ENCODE peak calls at places on chromosomes 13 and 19, in nine cellular contexts. I is PC-3; P is stimulated activated CD8-positive, alpha-beta memory T cell treated with anti-CD3 and anti-CD28 coated beads, Interleukin-2, amount 100 ng/mL, for 48 hours; T is NCI-H1105; R is NCI-H1417; L is activated CD8-positive, alpha-beta memory T cell treated with anti-CD3 and anti-CD28 coated beads, Interleukin-2, amount 50 U/mL, for 48 hours; F is activated CD4-positive, alpha-beta T cell treated with anti-CD3 and anti-CD28 coated beads, Interleukin-2, amount 50 U/mL, for 1 hour; U is tibial nerve; X is heart left ventricle. M is an unnamed sample.

GRCh38 chr19:34513767-34514166 is 32.2 kb downstream of the WTIP start:
- DNase-seq in L (no peak), F (no peak), R (no peak), I (no peak), T (no peak), P (no peak), U (no peak), X (no peak), M (no peak)

GRCh38 chr13:82654851-82655517 is 1227.3 kb downstream of the SLITRK1 start:
- DNase-seq in X (peak; percentile 85), L (no peak), U (peak; percentile 74), I (no peak), P (no peak), T (no peak), R (no peak), F (no peak), M (peak; percentile 39)

GRCh38 chr13:37701306-37701705 is 102.7 kb upstream of the POSTN start:
- DNase-seq in T (no peak), X (no peak), U (no peak), I (no peak), F (no peak), P (no peak), R (no peak), L (no peak), M (no peak)

GRCh38 chr13:50124536-50125305 is 109.5 kb downstream of the KCNRG start:
- DNase-seq in F (peak; percentile 97), U (peak; percentile 94), L (peak; percentile 90), T (peak; percentile 89), X (peak; percentile 79), P (peak; percentile 85), R (peak; percentile 99), I (peak; percentile 25), M (peak; percentile 14)

GRCh38 chr19:30449191-30449590 is 77.0 kb downstream of the ZNF536 start:
- DNase-seq in P (no peak), R (no peak), F (no peak), T (no peak), I (no peak), L (no peak), U (no peak), X (no peak), M (no peak)

GRCh38 chr19:46474211-46474610 is 2.8 kb upstream of the PNMA8A start:
- DNase-seq in I (no peak), L (no peak), T (no peak), R (no peak), U (no peak), X (no peak), P (no peak), F (no peak), M (no peak)

GRCh38 chr19:19205416-19206410 is 2.5 kb upstream of the NR2C2AP start:
- DNase-seq in X (no peak), P (no peak), F (no peak), I (no peak), R (no peak), U (no peak), T (no peak), L (no peak), M (no peak)

GRCh38 chr19:8611890-8612806 is 1.6 kb upstream of the ADAMTS10 start:
- DNase-seq in F (no peak), U (no peak), P (no peak), L (no peak), R (no peak), T (no peak), I (peak; percentile 21), X (peak; percentile 89), M (peak; percentile 60)

GRCh38 chr13:31860002-31860401 is 120.7 kb downstream of the RXFP2 start:
- DNase-seq in U (no peak), F (no peak), T (no peak), P (no peak), X (no peak), R (no peak), I (no peak), L (no peak), M (no peak)

GRCh38 chr13:27450921-27451461 is 627 bp upstream of the MTIF3 start:
- DNase-seq in I (peak; percentile 81), U (no peak), X (peak; percentile 76), R (peak; percentile 79), T (peak; percentile 31), P (no peak), F (peak; percentile 40), L (peak; percentile 71), M (peak; percentile 26)

GRCh38 chr19:6736917-6737283 is 480 bp downstream of the GPR108 start:
- DNase-seq in T (no peak), R (peak; percentile 73), L (no peak), F (no peak), P (no peak), X (no peak), U (no peak), I (no peak), M (no peak)

GRCh38 chr19:41870401-41870873 is 6.6 kb upstream of the CD79A start:
- DNase-seq in X (no peak), U (no peak), I (peak; percentile 40), F (no peak), T (no peak), P (no peak), R (no peak), L (peak; percentile 65), M (no peak)

M was measured in H4.